ENCODE peak calls at places on chromosomes 5 and 9, in five cellular contexts. F is cardiac fibroblast, H is heart left ventricle, S is A549, W is left ventricle myocardium inferior. Z is an unnamed sample.

GRCh38 chr5:73311291-73312110 is 137.1 kb downstream of the FOXD1 start:
- DNase-seq in F (peak; percentile 73), H (no peak), S (peak; percentile 23), W (no peak), Z (no peak)

GRCh38 chr9:135104761-135105160 is 17.3 kb downstream of the OLFM1 start:
- DNase-seq in S (no peak), W (no peak), F (no peak), H (no peak), Z (no peak)

GRCh38 chr5:20536813-20537212 is 548.8 kb upstream of the CDH18 start:
- DNase-seq in H (no peak), W (no peak), S (no peak), F (no peak), Z (no peak)

GRCh38 chr5:109412981-109413402 is 3.2 kb upstream of the PJA2 start:
- DNase-seq in S (no peak), F (no peak), H (no peak), W (no peak), Z (no peak)

GRCh38 chr9:133534346-133535284 is at the start of gene ADAMTSL2:
- DNase-seq in F (peak; percentile 87), S (no peak), W (peak; percentile 84), H (peak; percentile 78), Z (no peak)

GRCh38 chr5:140284013-140284412 is 18.9 kb downstream of the PFDN1 start:
- DNase-seq in H (no peak), S (no peak), F (no peak), W (no peak), Z (no peak)

GRCh38 chr5:172771439-172772111 is 580 bp upstream of the DUSP1 start:
- DNase-seq in F (no peak), H (no peak), S (no peak), W (no peak), Z (no peak)

GRCh38 chr9:94173632-94174031 is 85.5 kb upstream of the ZNF169 start:
- DNase-seq in S (no peak), F (no peak), H (no peak), W (no peak), Z (no peak)

GRCh38 chr5:73174100-73174815 is 1.3 kb downstream of the TMEM174 start:
- DNase-seq in H (no peak), W (no peak), S (no peak), F (no peak), Z (no peak)

GRCh38 chr5:111360173-111360572 is 136.0 kb downstream of the CAMK4 start:
- DNase-seq in H (no peak), S (no peak), F (no peak), W (no peak), Z (no peak)

GRCh38 chr5:16568875-16569580 is 47.8 kb downstream of the RETREG1 start:
- DNase-seq in W (no peak), F (peak; percentile 18), H (no peak), S (no peak), Z (no peak)

GRCh38 chr5:74870299-74871067 is 4.3 kb upstream of the FAM169A start:
- DNase-seq in F (no peak), S (no peak), H (no peak), W (no peak), Z (peak; percentile 39)

GRCh38 chr9:113219186-113219936 is 1.7 kb downstream of the FKBP15 start:
- DNase-seq in S (no peak), F (no peak), W (no peak), H (no peak), Z (no peak)

DNA sequence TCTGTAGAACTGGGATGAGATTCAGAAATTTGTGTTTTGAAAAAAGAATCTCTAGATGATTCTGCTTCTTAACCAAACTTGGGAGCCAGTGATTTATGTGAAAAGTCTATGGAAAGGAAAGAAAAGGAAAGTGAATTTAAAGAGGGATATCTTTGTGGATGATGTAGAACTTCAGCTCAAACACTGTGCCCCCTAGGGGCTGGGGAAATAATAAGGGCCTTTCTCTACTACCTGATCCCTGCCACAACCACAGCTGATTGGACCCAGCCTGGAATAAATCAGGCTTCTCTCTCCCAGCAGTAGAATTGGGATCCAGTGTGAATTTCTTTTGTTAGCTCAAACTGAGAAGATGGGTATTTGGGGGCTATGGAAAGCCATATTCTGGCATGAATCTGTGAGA is 155.0 kb downstream of the PRELID2 start:
- DNase-seq in S (no peak), H (no peak), W (no peak), F (no peak), Z (no peak)
- TF ChIP-seq CTCF in S (peak; percentile 30), H (no peak), W (peak; percentile 27), F (peak; percentile 25), Z (peak; percentile 18)

DNA sequence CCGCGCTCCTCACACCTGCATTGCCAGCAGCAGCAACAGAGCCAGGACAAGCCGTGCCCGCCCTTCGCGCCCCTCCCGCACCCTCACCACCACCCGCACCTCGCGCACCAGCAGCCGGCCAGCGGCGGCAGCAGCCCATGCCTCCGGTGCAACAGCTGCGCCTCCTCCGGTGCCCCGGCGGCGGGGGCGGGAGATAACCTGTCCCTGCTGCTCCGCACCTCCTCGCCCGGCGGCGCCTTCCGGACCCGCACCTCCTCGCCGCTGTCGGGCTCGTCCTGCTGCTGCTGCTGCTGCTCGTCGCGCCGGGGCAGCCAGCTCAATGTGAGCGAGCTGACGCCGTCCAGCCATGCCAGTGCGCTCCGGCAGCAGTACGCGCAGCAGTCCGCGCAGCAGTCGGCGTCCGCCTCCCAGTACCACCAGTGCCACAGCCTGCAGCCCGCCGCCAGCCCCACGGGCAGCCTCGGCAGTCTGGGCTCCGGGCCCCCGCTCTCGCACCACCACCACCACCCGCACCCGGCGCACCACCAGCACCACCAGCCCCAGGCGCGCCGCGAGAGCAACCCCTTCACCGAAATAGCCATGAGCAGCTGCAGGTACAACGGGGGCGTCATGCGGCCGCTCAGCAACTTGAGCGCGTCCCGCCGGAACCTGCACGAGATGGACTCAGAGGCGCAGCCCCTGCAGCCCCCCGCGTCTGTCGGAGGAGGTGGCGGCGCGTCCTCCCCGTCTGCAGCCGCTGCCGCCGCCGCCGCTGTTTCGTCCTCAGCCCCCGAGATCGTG is 517 bp downstream of the KCNN2 start:
- DNase-seq in S (peak; percentile 20), W (peak; percentile 16), F (peak; percentile 1), H (peak; percentile 9), Z (no peak)
- H3K4me3 ChIP-seq in S (peak overlapping the region; percentile 51), W (peak overlapping the region; percentile 80), F (no peak overlapping the region), H (peak overlapping the region; percentile 82), Z (peak overlapping the region; percentile 62)

GRCh38 chr5:147784596-147784995 is 2.1 kb upstream of the JAKMIP2 start:
- DNase-seq in W (no peak), S (no peak), F (no peak), H (no peak), Z (no peak)

GRCh38 chr5:147786115-147786514 is 3.6 kb upstream of the JAKMIP2 start:
- DNase-seq in W (no peak), H (no peak), F (no peak), S (no peak), Z (no peak)

GRCh38 chr5:147788023-147788422 is 5.5 kb upstream of the JAKMIP2 start:
- DNase-seq in F (no peak), S (no peak), H (no peak), W (no peak), Z (no peak)

GRCh38 chr5:147780924-147781530 is 1.5 kb downstream of the JAKMIP2 start:
- DNase-seq in H (no peak), S (no peak), F (no peak), W (no peak), Z (no peak)

DNA sequence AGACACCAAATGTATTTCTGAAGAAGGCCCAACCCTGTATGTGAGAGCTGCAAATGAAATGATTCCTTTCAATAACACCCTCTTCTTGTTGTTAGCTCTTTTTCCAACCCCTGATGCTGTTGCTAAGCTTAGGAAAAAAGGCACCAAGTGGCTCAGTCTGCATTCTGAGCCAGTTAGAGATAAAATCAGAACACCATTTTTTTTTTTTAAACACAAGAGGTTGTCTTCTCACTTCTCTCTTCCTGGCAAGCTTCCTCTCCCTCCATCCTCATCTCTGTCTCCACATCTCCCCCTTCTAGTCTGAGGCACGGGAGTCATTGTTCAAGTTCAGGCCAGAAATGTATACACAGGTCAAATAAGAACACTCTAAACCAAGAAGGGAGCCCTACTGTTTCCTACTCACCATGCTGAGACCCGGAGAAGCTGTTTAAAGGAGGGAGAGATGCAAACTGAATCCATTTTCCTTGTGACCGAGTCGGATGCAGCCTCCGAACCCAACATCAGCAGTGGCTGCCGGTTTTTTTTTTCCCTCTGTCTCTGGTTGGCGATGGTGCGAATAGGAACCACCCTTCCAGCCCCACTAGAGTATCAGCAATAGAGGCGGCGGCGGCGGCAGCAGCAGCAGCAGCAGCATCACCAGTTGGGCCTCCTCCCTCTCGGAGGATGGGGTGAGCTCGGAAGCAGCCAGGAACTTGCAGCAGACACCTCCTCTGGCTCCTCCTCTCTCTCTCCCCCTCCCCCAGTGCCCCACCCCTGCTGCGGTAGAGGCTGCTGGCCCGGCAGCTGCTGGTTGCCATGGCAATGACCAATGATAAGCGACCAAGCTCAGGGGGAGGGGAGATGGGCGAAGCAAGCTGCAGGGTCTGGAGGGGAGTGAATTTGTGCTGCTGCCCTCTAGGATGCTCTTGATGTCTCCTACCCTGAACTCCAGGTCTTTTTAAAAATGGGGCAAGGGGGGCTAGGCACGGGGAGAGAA is at the start of gene JAKMIP2:
- DNase-seq in H (peak; percentile 78), S (peak; percentile 26), F (peak; percentile 64), W (peak; percentile 65), Z (no peak)
- TF ChIP-seq CTCF in H (no peak), S (no peak), F (no peak), W (no peak), Z (no peak)

GRCh38 chr9:86181379-86182315 is 77.8 kb downstream of the C9orf153 start:
- DNase-seq in S (no peak), W (no peak), H (no peak), F (no peak), Z (no peak)
- H3K4me3 ChIP-seq in S (no peak overlapping the region), W (no peak overlapping the region), H (no peak overlapping the region), F (no peak overlapping the region), Z (no peak overlapping the region)

DNA sequence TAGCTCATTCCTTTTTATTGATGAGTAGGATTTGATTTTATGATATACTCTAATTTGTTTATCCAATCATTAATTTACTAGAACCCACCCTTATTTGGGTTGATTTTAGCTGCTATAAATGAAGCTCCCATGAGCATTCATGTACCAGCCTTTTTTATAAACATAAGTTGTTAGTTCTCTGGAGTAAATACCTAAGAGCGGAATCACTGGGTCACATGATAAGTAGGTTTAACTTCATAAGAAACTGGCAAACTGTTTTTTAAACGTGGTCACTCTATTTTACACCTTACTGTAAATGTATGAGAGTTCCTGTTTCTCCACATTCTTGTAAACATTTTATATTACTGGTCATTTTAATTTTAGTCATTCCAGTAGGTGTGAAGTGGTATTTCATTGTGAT is 364.6 kb downstream of the NPR3 start:
- DNase-seq in H (no peak), F (no peak), W (no peak), S (no peak), Z (no peak)
- TF ChIP-seq CTCF in H (no peak), F (no peak), W (no peak), S (no peak), Z (no peak)

DNA sequence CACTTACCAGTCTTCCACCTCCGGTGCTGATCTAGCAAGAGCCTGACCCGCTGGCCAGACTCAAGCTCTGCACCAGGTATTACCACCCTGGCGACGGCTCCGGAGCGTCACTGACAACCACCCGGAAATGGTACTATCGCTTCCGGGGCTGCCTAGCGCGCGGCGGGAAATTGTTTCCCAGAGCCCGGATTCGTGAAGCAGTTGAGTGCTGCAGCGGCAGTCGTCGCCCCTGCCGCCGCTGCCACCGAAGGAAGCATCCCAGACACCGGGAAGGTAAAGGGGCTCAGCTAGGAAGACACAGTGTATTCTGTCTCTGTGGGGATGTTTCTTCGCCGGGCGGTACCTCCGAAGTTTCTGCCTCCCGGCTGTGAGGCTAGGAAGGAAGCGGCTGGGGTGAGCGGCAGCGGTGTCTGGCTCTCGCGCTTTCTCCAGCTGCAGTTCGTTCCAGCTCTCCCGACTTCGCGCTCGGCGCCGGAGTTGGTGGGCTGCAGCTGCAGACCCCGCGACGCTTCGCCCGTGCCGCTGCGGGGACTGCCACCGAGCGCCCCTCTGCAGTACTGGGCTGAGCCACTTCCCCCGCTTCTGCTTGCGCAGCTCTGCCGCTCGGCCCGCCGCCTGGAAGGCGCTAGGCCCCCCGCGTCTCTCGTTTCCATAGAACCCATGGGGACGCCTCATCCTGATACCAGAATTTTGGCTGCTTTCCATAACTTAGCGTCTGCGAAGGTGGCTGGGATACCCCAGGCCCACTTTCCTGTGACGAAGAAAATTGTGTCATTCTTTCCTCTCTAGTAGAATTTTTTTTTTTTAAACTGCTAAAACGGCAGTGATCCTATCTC is at the start of the genes KIAA0825 and SLF1:
- DNase-seq in H (peak; percentile 85), S (peak; percentile 87), W (peak; percentile 86), F (peak; percentile 87), Z (peak; percentile 35)
- H3K4me3 ChIP-seq in H (peak within 1 kb of the TSS; percentile 91), S (peak within 1 kb of the TSS; percentile 76), W (peak within 1 kb of the TSS; percentile 77), F (peak within 1 kb of the TSS; percentile 92), Z (peak within 1 kb of the TSS; percentile 75)